ENCODE peak calls at places on chromosomes 4 and X, in six cellular contexts. E is sigmoid colon, W is brain microvascular endothelial cell, S is AG04450, L is IMR-90, V is kidney epithelial cell. X is an unnamed sample.

GRCh38 chr4:82431026-82431745 is 796 bp downstream of the ENOPH1 start:
- DNase-seq in E (no peak), W (peak), S (no peak), L (peak), V (no peak), X (no peak)

GRCh38 chr4:52038109-52038912 is at the start of gene SGCB:
- DNase-seq in E (peak), W (no peak), S (no peak), L (peak), V (no peak), X (peak)

GRCh38 chr4:176988226-176988625 is 195.5 kb upstream of the VEGFC start:
- DNase-seq in E (no peak), W (peak), S (peak), L (peak), V (peak), X (no peak)

GRCh38 chr4:101339332-101339731 is 8.0 kb downstream of the PPP3CA start:
- DNase-seq in E (no peak), W (no peak), S (no peak), L (no peak), V (no peak), X (no peak)

GRCh38 chrX:154419688-154420401 is 8.5 kb downstream of the TAFAZZIN start:
- DNase-seq in E (no peak), W (no peak), S (no peak), L (no peak), V (no peak), X (no peak)

GRCh38 chrX:114058988-114059418 is 524.9 kb upstream of the HTR2C start:
- DNase-seq in E (no peak), W (no peak), S (no peak), L (no peak), V (no peak), X (no peak)

GRCh38 chrX:50747471-50747900 is 66.5 kb downstream of the SHROOM4 start:
- DNase-seq in E (no peak), W (no peak), S (no peak), L (peak), V (no peak), X (no peak)

GRCh38 chr4:87073570-87074470 is 139.0 kb downstream of the AFF1 start:
- DNase-seq in E (peak), W (no peak), S (no peak), L (peak), V (no peak), X (peak)

GRCh38 chrX:135327299-135327698 is 18.0 kb downstream of the ETDC start:
- DNase-seq in E (no peak), W (peak), S (peak), L (peak), V (peak), X (no peak)

GRCh38 chr4:175790067-175790466 is 22.0 kb downstream of the GPM6A start:
- DNase-seq in E (no peak), W (no peak), S (no peak), L (no peak), V (no peak), X (no peak)

GRCh38 chr4:15234101-15234500 is 193.7 kb upstream of the C1QTNF7 start:
- DNase-seq in E (no peak), W (peak), S (peak), L (peak), V (no peak), X (no peak)

GRCh38 chrX:40845331-40845911 is 110.1 kb upstream of the MED14 start:
- DNase-seq in E (no peak), W (peak), S (peak), L (peak), V (peak), X (peak)

GRCh38 chrX:103839404-103839803 is 7.3 kb upstream of the RAB9B start:
- DNase-seq in E (no peak), W (no peak), S (no peak), L (no peak), V (no peak), X (no peak)

GRCh38 chr4:3572363-3572762 is 40.1 kb upstream of the LRPAP1 start:
- DNase-seq in E (peak), W (no peak), S (no peak), L (no peak), V (no peak), X (no peak)

GRCh38 chrX:313546-313945 is 5.0 kb downstream of the GTPBP6 start:
- DNase-seq in E (peak), W (no peak), S (no peak), L (no peak), V (no peak), X (no peak)

GRCh38 chr4:68865178-68865638 is 49.4 kb downstream of the UGT2B10 start:
- DNase-seq in E (no peak), W (no peak), S (no peak), L (no peak), V (no peak), X (no peak)

GRCh38 chr4:75158451-75158850 is 225.5 kb downstream of the PARM1 start:
- DNase-seq in E (no peak), W (no peak), S (no peak), L (no peak), V (no peak), X (no peak)

GRCh38 chrX:41559235-41559634 is 112.1 kb downstream of the NYX start:
- DNase-seq in E (no peak), W (no peak), S (no peak), L (no peak), V (no peak), X (no peak)

DNA sequence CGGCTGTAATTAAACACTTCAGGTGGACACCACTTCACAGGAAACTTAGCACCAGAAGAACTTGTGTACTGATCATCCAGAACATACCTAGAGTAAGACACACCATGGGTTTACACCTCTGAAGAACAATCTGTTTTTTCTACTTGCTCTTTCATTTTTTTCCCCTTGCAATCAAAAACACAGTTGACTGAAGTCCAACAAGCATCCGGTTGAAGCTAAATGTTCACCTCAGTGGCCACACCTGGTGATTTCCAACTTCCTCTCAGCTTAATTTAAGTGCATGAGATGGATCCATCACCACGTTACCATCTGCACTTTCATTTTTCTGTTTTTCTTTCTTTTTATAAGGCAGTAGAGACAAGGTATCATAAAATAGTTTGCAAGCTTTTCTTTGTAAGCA is 4.9 kb upstream of the TXK start:
- DNase-seq in E (no peak), W (no peak), S (no peak), L (no peak), V (no peak), X (no peak)
- H3K4me3 ChIP-seq in E (no peak), W (no peak), S (no peak), L (no peak), V (no peak), X (no peak)

GRCh38 chrX:148555101-148555500 is 54.7 kb downstream of the AFF2 start:
- DNase-seq in E (no peak), W (no peak), S (no peak), L (no peak), V (no peak), X (no peak)

GRCh38 chrX:148552775-148553174 is 52.4 kb downstream of the AFF2 start:
- DNase-seq in E (no peak), W (no peak), S (no peak), L (no peak), V (no peak), X (no peak)

GRCh38 chrX:148556498-148556897 is 56.1 kb downstream of the AFF2 start:
- DNase-seq in E (no peak), W (no peak), S (no peak), L (no peak), V (no peak), X (no peak)
- H3K4me3 ChIP-seq in E (no peak), W (no peak), S (no peak), L (no peak), V (no peak), X (no peak)

GRCh38 chrX:23783569-23784486 is 855 bp downstream of the SAT1 start:
- DNase-seq in E (no peak), W (no peak), S (no peak), L (no peak), V (no peak), X (no peak)

GRCh38 chrX:23782863-23783568 is at the start of gene SAT1:
- DNase-seq in E (peak), W (peak), S (peak), L (peak), V (no peak), X (peak)

GRCh38 chrX:23776363-23776762 is 6.6 kb upstream of the SAT1 start:
- DNase-seq in E (no peak), W (no peak), S (no peak), L (no peak), V (no peak), X (no peak)

GRCh38 chrX:23782455-23782854 is 518 bp upstream of the SAT1 start:
- DNase-seq in E (no peak), W (no peak), S (no peak), L (no peak), V (no peak), X (no peak)

GRCh38 chrX:23779025-23779424 is 3.9 kb upstream of the SAT1 start:
- DNase-seq in E (no peak), W (peak), S (no peak), L (peak), V (no peak), X (no peak)
- H3K4me3 ChIP-seq in E (no peak), W (no peak), S (no peak), L (no peak), V (no peak), X (no peak)

GRCh38 chr4:38523524-38524448 is 140.2 kb upstream of the KLF3 start:
- DNase-seq in E (no peak), W (no peak), S (no peak), L (no peak), V (no peak), X (no peak)
- H3K4me3 ChIP-seq in E (no peak), W (no peak), S (no peak), L (no peak), V (no peak), X (no peak)

GRCh38 chrX:55716937-55717336 is 612 bp upstream of the RRAGB start:
- DNase-seq in E (no peak), W (no peak), S (no peak), L (no peak), V (no peak), X (no peak)
- H3K4me3 ChIP-seq in E (peak), W (peak), S (peak), L (peak), V (no peak), X (peak)

DNA sequence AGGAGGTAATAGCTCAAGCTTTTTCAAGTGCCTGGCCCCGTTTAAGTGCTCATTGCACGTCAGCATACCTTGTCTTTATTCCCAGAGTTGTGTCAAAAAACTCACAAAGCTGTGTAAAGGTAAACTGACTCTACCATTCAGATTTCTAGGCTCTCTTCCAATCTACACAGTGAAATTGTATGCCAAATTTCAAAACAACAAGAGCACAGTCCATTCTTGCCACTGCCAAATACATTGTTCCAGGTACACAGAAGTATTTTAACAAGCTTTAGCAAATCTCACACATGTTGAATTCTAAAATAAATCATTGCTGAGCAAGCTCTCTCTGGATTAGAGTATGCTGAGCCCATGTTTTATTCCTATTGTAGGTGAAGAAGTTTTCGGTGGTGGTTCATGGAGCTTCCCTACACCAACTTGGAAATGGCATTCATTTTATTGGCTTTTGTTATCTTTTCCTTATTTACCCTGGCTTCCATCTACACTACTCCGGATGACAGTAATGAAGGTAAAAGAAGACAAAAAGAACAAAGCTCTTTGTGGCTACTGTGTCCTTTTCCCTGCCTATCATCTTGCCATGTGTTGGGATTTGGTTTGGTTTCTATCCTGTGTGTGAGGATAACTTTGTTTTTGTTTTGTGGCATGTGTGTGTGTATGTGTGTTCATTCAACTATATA is 16.3 kb downstream of the SMIM31 start:
- DNase-seq in E (no peak), W (no peak), S (no peak), L (no peak), V (no peak), X (no peak)
- H3K4me3 ChIP-seq in E (no peak), W (no peak), S (no peak), L (no peak), V (no peak), X (no peak)

GRCh38 chr4:125321709-125322362 is 7.1 kb downstream of the FAT4 start:
- DNase-seq in E (no peak), W (peak), S (no peak), L (peak), V (no peak), X (no peak)
- H3K4me3 ChIP-seq in E (peak), W (no peak), S (peak), L (peak), V (no peak), X (peak)

GRCh38 chrX:21658746-21659145 is 616 bp upstream of the KLHL34 start:
- DNase-seq in E (no peak), W (no peak), S (no peak), L (no peak), V (no peak), X (no peak)
- H3K4me3 ChIP-seq in E (peak), W (peak), S (no peak), L (no peak), V (no peak), X (peak)

GRCh38 chrX:73214366-73215094 is at the start of gene NAP1L2:
- DNase-seq in E (peak), W (no peak), S (no peak), L (no peak), V (no peak), X (peak)
- H3K4me3 ChIP-seq in E (peak), W (peak), S (no peak), L (peak), V (peak), X (peak)